ENCODE peak calls at places on chromosomes 11 and 22, in nine cellular contexts. J, E, W, F, V, N, O, K and A are unnamed samples.

GRCh38 chr11:109706940-109707339 is 284.9 kb downstream of the C11orf87 start:
- DNase-seq in J (no peak), E (no peak), W (no peak), F (no peak), V (no peak), N (no peak), O (no peak), K (no peak), A (no peak)

GRCh38 chr11:114442559-114442958 is 3.3 kb downstream of the REXO2 start:
- DNase-seq in J (no peak), E (no peak), W (no peak), F (no peak), V (no peak), N (no peak), O (no peak), K (no peak), A (no peak)

GRCh38 chr11:63802637-63803414 is 10.4 kb upstream of the SPINDOC start:
- DNase-seq in J (no peak), E (peak), W (no peak), F (peak), V (no peak), N (no peak), O (no peak), K (peak), A (peak)

GRCh38 chr11:64078294-64078693 is 42.6 kb downstream of the FLRT1 start:
- DNase-seq in J (no peak), E (no peak), W (no peak), F (no peak), V (no peak), N (peak), O (no peak), K (no peak), A (peak)

GRCh38 chr11:115244758-115245157 is 259.5 kb downstream of the CADM1 start:
- DNase-seq in J (no peak), E (no peak), W (no peak), F (no peak), V (no peak), N (no peak), O (no peak), K (no peak), A (no peak)

GRCh38 chr11:66123902-66124301 is 53.8 kb downstream of the PACS1 start:
- DNase-seq in J (no peak), E (peak), W (no peak), F (no peak), V (no peak), N (no peak), O (no peak), K (no peak), A (no peak)

GRCh38 chr11:75793966-75794365 is 21.0 kb upstream of the UVRAG start:
- DNase-seq in J (no peak), E (no peak), W (no peak), F (no peak), V (no peak), N (no peak), O (no peak), K (no peak), A (no peak)

GRCh38 chr11:125348704-125349635 is 147.1 kb downstream of the FEZ1 start:
- DNase-seq in J (peak), E (peak), W (peak), F (peak), V (peak), N (peak), O (no peak), K (peak), A (peak)

GRCh38 chr11:109697140-109697843 is 275.3 kb downstream of the C11orf87 start:
- DNase-seq in J (peak), E (no peak), W (peak), F (peak), V (peak), N (no peak), O (no peak), K (peak), A (peak)

GRCh38 chr11:62394825-62395538 is 23.9 kb upstream of the SCGB1A1 start:
- DNase-seq in J (peak), E (peak), W (peak), F (peak), V (peak), N (peak), O (peak), K (peak), A (peak)

GRCh38 chr11:95084509-95084908 is 5.1 kb upstream of the ENDOD1 start:
- DNase-seq in J (no peak), E (no peak), W (no peak), F (no peak), V (no peak), N (no peak), O (no peak), K (peak), A (no peak)

GRCh38 chr22:21866821-21867527 is 471 bp downstream of the MAPK1 start:
- DNase-seq in J (peak), E (peak), W (no peak), F (no peak), V (peak), N (peak), O (no peak), K (no peak), A (peak)

GRCh38 chr11:117734596-117734995 is 62.4 kb downstream of the DSCAML1 start:
- DNase-seq in J (no peak), E (no peak), W (no peak), F (no peak), V (no peak), N (no peak), O (no peak), K (no peak), A (peak)

GRCh38 chr22:39664485-39665200 is 94.1 kb downstream of the CACNA1I start:
- DNase-seq in J (peak), E (peak), W (no peak), F (no peak), V (peak), N (no peak), O (no peak), K (no peak), A (no peak)

GRCh38 chr11:66543263-66544107 is 2.4 kb downstream of the ZDHHC24 start:
- DNase-seq in J (peak), E (peak), W (peak), F (peak), V (peak), N (peak), O (no peak), K (peak), A (peak)

GRCh38 chr22:23826510-23827350 is 12.1 kb downstream of the DERL3 start:
- DNase-seq in J (no peak), E (no peak), W (peak), F (peak), V (peak), N (no peak), O (no peak), K (peak), A (no peak)

GRCh38 chr22:17706451-17706900 is 67.8 kb downstream of the BID start:
- DNase-seq in J (no peak), E (peak), W (peak), F (peak), V (peak), N (peak), O (no peak), K (peak), A (peak)

GRCh38 chr22:23565288-23565941 is 14.7 kb downstream of the IGLL1 start:
- DNase-seq in J (peak), E (peak), W (no peak), F (peak), V (peak), N (no peak), O (no peak), K (peak), A (peak)

GRCh38 chr11:73143126-73143838 is 1.2 kb upstream of the FCHSD2 start:
- DNase-seq in J (no peak), E (peak), W (no peak), F (peak), V (peak), N (no peak), O (no peak), K (no peak), A (no peak)

GRCh38 chr22:22576244-22576988 is 17.4 kb upstream of the PRAME start:
- DNase-seq in J (peak), E (peak), W (peak), F (peak), V (peak), N (peak), O (no peak), K (peak), A (peak)

GRCh38 chr11:128584253-128584652 is 3.1 kb downstream of the ETS1 start:
- DNase-seq in J (no peak), E (no peak), W (no peak), F (no peak), V (no peak), N (no peak), O (no peak), K (no peak), A (no peak)

GRCh38 chr22:49929553-49929979 is 11.1 kb downstream of the CRELD2 start:
- DNase-seq in J (peak), E (peak), W (no peak), F (peak), V (peak), N (no peak), O (no peak), K (peak), A (peak)

GRCh38 chr11:117315285-117316196 is 515 bp downstream of the BACE1 start:
- DNase-seq in J (no peak), E (no peak), W (no peak), F (no peak), V (peak), N (no peak), O (no peak), K (no peak), A (no peak)

GRCh38 chr22:33438273-33438672 is 380.1 kb upstream of the SYN3 start:
- DNase-seq in J (no peak), E (no peak), W (peak), F (peak), V (peak), N (no peak), O (no peak), K (peak), A (no peak)

GRCh38 chr11:96567193-96567592 is 177.4 kb downstream of the JRKL start:
- DNase-seq in J (no peak), E (no peak), W (peak), F (peak), V (no peak), N (no peak), O (no peak), K (peak), A (peak)

GRCh38 chr11:47899801-47900200 is 51.7 kb upstream of the NUP160 start:
- DNase-seq in J (no peak), E (no peak), W (no peak), F (no peak), V (no peak), N (no peak), O (no peak), K (no peak), A (no peak)

GRCh38 chr11:116773203-116774112 is 671 bp upstream of the BUD13 start:
- DNase-seq in J (peak), E (no peak), W (peak), F (no peak), V (no peak), N (no peak), O (no peak), K (no peak), A (peak)

GRCh38 chr11:121437018-121437685 is 15.0 kb upstream of the SORL1 start:
- DNase-seq in J (no peak), E (no peak), W (no peak), F (peak), V (no peak), N (no peak), O (no peak), K (peak), A (no peak)

GRCh38 chr11:83467841-83468240 is 181.7 kb upstream of the CCDC90B start:
- DNase-seq in J (no peak), E (no peak), W (no peak), F (no peak), V (no peak), N (no peak), O (no peak), K (no peak), A (no peak)

GRCh38 chr11:67506426-67507032 is 1.4 kb upstream of the PITPNM1 start:
- DNase-seq in J (no peak), E (peak), W (no peak), F (no peak), V (no peak), N (no peak), O (no peak), K (no peak), A (no peak)

GRCh38 chr22:46444390-46444854 is 93.0 kb downstream of the CELSR1 start:
- DNase-seq in J (no peak), E (peak), W (no peak), F (no peak), V (no peak), N (no peak), O (no peak), K (no peak), A (no peak)

GRCh38 chr11:19951558-19952083 is 208.7 kb downstream of the DBX1 start:
- DNase-seq in J (no peak), E (no peak), W (peak), F (peak), V (peak), N (no peak), O (no peak), K (peak), A (peak)

GRCh38 chr22:46696225-46696518 is 41.9 kb downstream of the CERK start:
- DNase-seq in J (no peak), E (no peak), W (no peak), F (no peak), V (no peak), N (no peak), O (no peak), K (no peak), A (no peak)

GRCh38 chr11:16801288-16801980 is 63.0 kb downstream of the C11orf58 start:
- DNase-seq in J (no peak), E (no peak), W (no peak), F (no peak), V (no peak), N (no peak), O (no peak), K (no peak), A (no peak)

GRCh38 chr11:60753309-60753708 is 3.4 kb upstream of the MS4A15 start:
- DNase-seq in J (no peak), E (no peak), W (no peak), F (no peak), V (no peak), N (no peak), O (peak), K (no peak), A (no peak)

GRCh38 chr11:293852-294661 is 5.1 kb downstream of the PGGHG start:
- DNase-seq in J (no peak), E (no peak), W (no peak), F (no peak), V (no peak), N (no peak), O (no peak), K (no peak), A (no peak)

GRCh38 chr11:121591405-121592033 is 138.8 kb upstream of the SORL1-AS1 start:
- DNase-seq in J (peak), E (peak), W (peak), F (peak), V (peak), N (peak), O (no peak), K (peak), A (peak)

DNA sequence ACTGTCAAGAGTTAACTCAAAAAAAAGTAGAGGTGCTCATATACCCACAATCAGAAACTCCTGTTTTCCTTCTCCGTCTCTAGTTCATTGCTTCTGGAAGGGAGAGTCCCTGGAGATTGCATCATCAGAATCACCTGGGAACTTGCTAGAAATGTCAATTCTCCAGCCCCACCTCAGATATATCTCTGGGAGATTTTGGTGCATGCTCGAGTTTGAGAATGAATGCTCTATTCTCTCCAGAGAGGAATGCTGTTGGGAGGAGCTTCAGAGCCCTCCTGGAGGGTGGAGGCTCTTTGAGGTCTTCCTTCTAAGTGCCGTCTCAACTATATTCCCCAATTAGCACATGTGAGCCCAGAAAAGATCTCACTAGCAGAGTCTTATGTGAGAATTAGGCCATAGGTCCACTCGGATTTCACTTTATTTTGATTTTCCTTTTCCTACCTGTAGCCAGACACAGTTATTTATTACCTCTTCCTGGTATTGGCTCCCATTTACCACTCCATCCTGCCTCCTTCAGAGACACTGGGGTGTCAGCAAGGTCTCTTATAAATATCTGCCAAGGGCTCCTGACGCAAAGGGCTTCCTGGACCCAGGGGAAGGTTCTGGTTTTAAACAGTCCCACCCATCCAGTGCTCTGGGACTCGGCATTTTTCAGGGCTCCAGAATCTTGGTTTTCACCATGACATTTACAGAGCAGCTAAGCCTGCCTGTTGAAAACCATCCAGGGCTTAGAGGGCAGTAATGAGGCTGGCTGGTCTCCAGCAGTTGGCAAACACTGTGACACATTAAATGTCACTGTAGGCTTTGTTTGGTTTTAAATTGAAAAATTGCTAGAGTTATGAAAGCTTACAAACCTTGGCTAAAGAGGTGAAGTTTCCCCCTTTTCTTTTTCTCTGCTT is 136.2 kb downstream of the CD44 start:
- DNase-seq in J (no peak), E (peak), W (peak), F (peak), V (peak), N (peak), O (peak), K (no peak), A (peak)
- TF ChIP-seq CTCF in J (no peak), E (no peak), W (no peak), F (no peak), V (no peak), N (no peak), O (no peak), K (no peak), A (peak)

DNA sequence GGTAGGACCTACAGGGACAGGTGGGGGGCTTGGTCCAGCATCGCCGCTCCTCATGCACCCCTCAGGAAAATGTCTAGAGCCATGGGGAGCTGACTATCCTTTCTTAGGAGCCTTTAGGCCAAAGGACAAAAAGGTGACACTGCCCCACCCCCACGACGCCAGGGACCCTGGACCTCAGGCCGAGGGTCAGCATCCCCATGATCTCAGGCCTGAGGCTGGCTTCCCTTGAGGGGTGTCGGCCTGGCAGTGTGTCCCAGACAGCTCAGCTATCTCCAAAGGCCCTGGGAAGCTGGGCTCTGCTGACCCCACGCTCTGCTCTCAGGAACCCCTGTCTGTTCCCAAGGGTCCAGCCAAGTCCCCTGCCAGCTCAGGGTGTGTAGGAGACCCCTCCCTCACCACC is 16.3 kb downstream of the MRGPRG start:
- DNase-seq in J (no peak), E (no peak), W (no peak), F (no peak), V (no peak), N (no peak), O (no peak), K (no peak), A (no peak)
- TF ChIP-seq CTCF in J (no peak), E (no peak), W (no peak), F (no peak), V (no peak), N (no peak), O (no peak), K (no peak), A (no peak)

GRCh38 chr11:45651156-45651555 is 14.3 kb downstream of the CHST1 start:
- DNase-seq in J (no peak), E (no peak), W (no peak), F (no peak), V (no peak), N (no peak), O (no peak), K (no peak), A (no peak)
- TF ChIP-seq CTCF in J (no peak), E (no peak), W (no peak), F (no peak), V (no peak), N (no peak), O (no peak), K (no peak), A (no peak)

GRCh38 chr22:19854778-19855503 is at the start of the genes GNB1L and RTL10:
- DNase-seq in J (peak), E (peak), W (peak), F (peak), V (peak), N (peak), O (peak), K (peak), A (peak)
- TF ChIP-seq CTCF in J (peak), E (no peak), W (peak), F (no peak), V (no peak), N (no peak), O (no peak), K (no peak), A (no peak)

GRCh38 chr11:12092714-12093113 is 17.7 kb upstream of the MICAL2 start:
- DNase-seq in J (no peak), E (no peak), W (no peak), F (no peak), V (no peak), N (no peak), O (no peak), K (no peak), A (no peak)

GRCh38 chr11:12090761-12091261 is 19.6 kb upstream of the MICAL2 start:
- DNase-seq in J (no peak), E (peak), W (no peak), F (no peak), V (peak), N (no peak), O (no peak), K (no peak), A (no peak)

GRCh38 chr11:12089473-12089872 is 20.9 kb upstream of the MICAL2 start:
- DNase-seq in J (no peak), E (no peak), W (no peak), F (no peak), V (no peak), N (no peak), O (no peak), K (peak), A (no peak)

GRCh38 chr11:12090061-12090572 is 20.3 kb upstream of the MICAL2 start:
- DNase-seq in J (no peak), E (peak), W (no peak), F (peak), V (no peak), N (no peak), O (no peak), K (peak), A (no peak)

GRCh38 chr11:12091957-12092558 is 18.3 kb upstream of the MICAL2 start:
- DNase-seq in J (no peak), E (peak), W (no peak), F (no peak), V (peak), N (no peak), O (no peak), K (no peak), A (no peak)
- TF ChIP-seq CTCF in J (peak), E (no peak), W (peak), F (no peak), V (no peak), N (peak), O (no peak), K (no peak), A (no peak)